ENCODE peak calls at places on chromosomes 12 and 14, in four cellular contexts. J, E, C and P are unnamed samples.

GRCh38 chr12:34407813-34408212 is 385.5 kb downstream of the ALG10 start:
- DNase-seq in J (no peak), E (no peak), C (no peak), P (no peak)

GRCh38 chr12:26080911-26081310 is 43.9 kb downstream of the BHLHE41 start:
- DNase-seq in J (no peak), E (no peak), C (no peak), P (no peak)

GRCh38 chr12:58647495-58647894 is 272.8 kb downstream of the LRIG3 start:
- DNase-seq in J (no peak), E (no peak), C (no peak), P (no peak)

GRCh38 chr14:68975667-68976066 is 3.4 kb downstream of the ACTN1 start:
- DNase-seq in J (no peak), E (no peak), C (no peak), P (no peak)

GRCh38 chr12:67482751-67483661 is 165.5 kb upstream of the DYRK2 start:
- DNase-seq in J (no peak), E (no peak), C (no peak), P (no peak)

GRCh38 chr14:44833376-44833775 is 128.4 kb downstream of the KLHL28 start:
- DNase-seq in J (no peak), E (peak; percentile 3), C (no peak), P (no peak)

GRCh38 chr12:21695896-21696295 is 38.3 kb upstream of the LDHB start:
- DNase-seq in J (no peak), E (no peak), C (no peak), P (no peak)

GRCh38 chr12:130796985-130797686 is 41.9 kb downstream of the STX2 start:
- DNase-seq in J (no peak), E (no peak), C (no peak), P (no peak)

GRCh38 chr12:3019005-3019680 is 58.0 kb upstream of the TSPAN9 start:
- DNase-seq in J (no peak), E (no peak), C (no peak), P (no peak)

GRCh38 chr14:55336691-55337090 is 65.5 kb downstream of the FBXO34 start:
- DNase-seq in J (no peak), E (no peak), C (no peak), P (no peak)

GRCh38 chr14:62301911-62302310 is 539.7 kb downstream of the SNAPC1 start:
- DNase-seq in J (no peak), E (no peak), C (no peak), P (no peak)

GRCh38 chr14:99325591-99325990 is 53.6 kb upstream of the BCL11B start:
- DNase-seq in J (no peak), E (no peak), C (no peak), P (no peak)

GRCh38 chr12:41486718-41487117 is 298.6 kb downstream of the PDZRN4 start:
- DNase-seq in J (no peak), E (no peak), C (no peak), P (no peak)

GRCh38 chr14:81990312-81990761 is 456.7 kb upstream of the SEL1L start:
- DNase-seq in J (peak; percentile 20), E (peak; percentile 6), C (peak; percentile 33), P (no peak)

GRCh38 chr12:12319501-12320322 is 30.3 kb downstream of the MANSC1 start:
- DNase-seq in J (no peak), E (no peak), C (peak; percentile 30), P (no peak)

GRCh38 chr12:99020871-99021270 is 375.8 kb downstream of the APAF1 start:
- DNase-seq in J (no peak), E (no peak), C (no peak), P (no peak)

GRCh38 chr14:93734086-93734822 is 54.0 kb downstream of the PRIMA1 start:
- DNase-seq in J (peak; percentile 97), E (no peak), C (no peak), P (peak; percentile 85)

GRCh38 chr14:100838493-100839440 is 12.8 kb downstream of the MEG3 start:
- DNase-seq in J (no peak), E (no peak), C (no peak), P (no peak)

GRCh38 chr12:24561411-24561871 is 387.5 kb downstream of the BCAT1 start:
- DNase-seq in J (no peak), E (peak; percentile 10), C (no peak), P (no peak)

GRCh38 chr12:49208661-49209060 is 19.8 kb upstream of the TUBA1A start:
- DNase-seq in J (no peak), E (no peak), C (no peak), P (no peak)

GRCh38 chr12:70449074-70449757 is 83.1 kb downstream of the KCNMB4 start:
- DNase-seq in J (no peak), E (peak; percentile 15), C (peak; percentile 20), P (no peak)

GRCh38 chr12:30694412-30694955 is 1.2 kb downstream of the IPO8 start:
- DNase-seq in J (no peak), E (no peak), C (no peak), P (no peak)

GRCh38 chr12:10989107-10989506 is 2.4 kb upstream of the TAS2R50 start:
- DNase-seq in J (no peak), E (no peak), C (no peak), P (no peak)

GRCh38 chr14:59305836-59306555 is 117.5 kb downstream of the DAAM1 start:
- DNase-seq in J (no peak), E (no peak), C (peak; percentile 77), P (no peak)

GRCh38 chr12:114655934-114656697 is 27.9 kb downstream of the TBX3 start:
- DNase-seq in J (no peak), E (peak; percentile 71), C (peak; percentile 98), P (no peak)

GRCh38 chr14:68248481-68249255 is 429.1 kb downstream of the RAD51B start:
- DNase-seq in J (no peak), E (peak; percentile 61), C (peak; percentile 54), P (peak; percentile 65)

GRCh38 chr12:6141048-6141447 is 16.6 kb upstream of the VWF start:
- DNase-seq in J (no peak), E (no peak), C (no peak), P (no peak)

GRCh38 chr14:99207456-99207855 is 64.5 kb downstream of the BCL11B start:
- DNase-seq in J (no peak), E (no peak), C (no peak), P (no peak)

GRCh38 chr14:97781961-97782360 is 984.8 kb downstream of the VRK1 start:
- DNase-seq in J (no peak), E (no peak), C (no peak), P (no peak)

GRCh38 chr14:97788846-97789528 is 991.8 kb downstream of the VRK1 start:
- DNase-seq in J (no peak), E (no peak), C (no peak), P (no peak)

GRCh38 chr14:97788364-97788763 is 991.2 kb downstream of the VRK1 start:
- DNase-seq in J (no peak), E (no peak), C (no peak), P (no peak)

GRCh38 chr14:97783001-97783400 is 985.8 kb downstream of the VRK1 start:
- DNase-seq in J (no peak), E (no peak), C (no peak), P (no peak)

DNA sequence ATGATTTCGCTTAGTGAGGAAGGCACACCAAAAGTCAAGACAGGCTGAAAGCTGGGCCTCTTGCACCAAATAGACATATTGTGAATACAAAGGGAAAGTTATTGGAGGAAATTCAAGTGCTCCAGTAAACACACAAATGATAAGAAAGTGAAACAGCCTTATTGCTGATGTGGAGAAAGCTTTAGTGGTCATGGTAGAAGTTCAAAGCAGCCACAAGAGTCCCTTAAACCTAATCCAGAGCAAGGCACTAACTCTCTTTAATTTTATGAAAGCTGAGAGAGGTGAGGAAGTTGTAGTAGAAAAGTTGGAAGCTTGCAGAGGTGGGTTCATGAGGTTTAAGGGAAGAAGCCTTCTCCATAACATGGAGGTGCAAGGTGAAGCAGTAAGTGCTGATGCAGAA is 988.3 kb downstream of the VRK1 start:
- DNase-seq in J (no peak), E (no peak), C (no peak), P (no peak)
- TF ChIP-seq CHD2 in J (no peak), E (no peak), C (no peak), P (no peak)

DNA sequence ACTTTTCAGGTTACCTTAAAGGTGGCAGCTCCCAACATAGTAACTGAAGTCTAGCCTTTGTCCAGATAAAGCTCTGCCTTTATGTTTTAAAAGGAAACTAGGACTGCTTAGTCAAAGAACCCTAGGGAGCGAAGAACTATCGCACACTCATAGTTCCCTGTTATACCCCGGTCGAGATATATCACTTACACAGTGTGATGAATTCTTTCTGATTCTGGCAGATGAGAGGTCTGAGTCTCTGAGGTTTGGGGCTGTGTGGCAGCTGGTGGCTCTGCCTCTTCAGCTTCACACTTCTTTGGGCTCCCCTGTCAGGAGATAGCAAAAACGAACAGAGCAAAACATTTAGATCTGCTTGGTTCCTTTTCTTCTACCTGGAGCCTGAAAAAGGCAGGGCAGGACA is 17.0 kb downstream of the ACIN1 start:
- DNase-seq in J (no peak), E (no peak), C (no peak), P (no peak)
- TF ChIP-seq JUN in J (no peak), E (no peak), C (no peak), P (no peak)

GRCh38 chr12:94516985-94517384 is 57.3 kb upstream of the CEP83 start:
- DNase-seq in J (no peak), E (no peak), C (peak; percentile 64), P (no peak)
- TF ChIP-seq CHD2 in J (no peak), E (no peak), C (no peak), P (no peak)

DNA sequence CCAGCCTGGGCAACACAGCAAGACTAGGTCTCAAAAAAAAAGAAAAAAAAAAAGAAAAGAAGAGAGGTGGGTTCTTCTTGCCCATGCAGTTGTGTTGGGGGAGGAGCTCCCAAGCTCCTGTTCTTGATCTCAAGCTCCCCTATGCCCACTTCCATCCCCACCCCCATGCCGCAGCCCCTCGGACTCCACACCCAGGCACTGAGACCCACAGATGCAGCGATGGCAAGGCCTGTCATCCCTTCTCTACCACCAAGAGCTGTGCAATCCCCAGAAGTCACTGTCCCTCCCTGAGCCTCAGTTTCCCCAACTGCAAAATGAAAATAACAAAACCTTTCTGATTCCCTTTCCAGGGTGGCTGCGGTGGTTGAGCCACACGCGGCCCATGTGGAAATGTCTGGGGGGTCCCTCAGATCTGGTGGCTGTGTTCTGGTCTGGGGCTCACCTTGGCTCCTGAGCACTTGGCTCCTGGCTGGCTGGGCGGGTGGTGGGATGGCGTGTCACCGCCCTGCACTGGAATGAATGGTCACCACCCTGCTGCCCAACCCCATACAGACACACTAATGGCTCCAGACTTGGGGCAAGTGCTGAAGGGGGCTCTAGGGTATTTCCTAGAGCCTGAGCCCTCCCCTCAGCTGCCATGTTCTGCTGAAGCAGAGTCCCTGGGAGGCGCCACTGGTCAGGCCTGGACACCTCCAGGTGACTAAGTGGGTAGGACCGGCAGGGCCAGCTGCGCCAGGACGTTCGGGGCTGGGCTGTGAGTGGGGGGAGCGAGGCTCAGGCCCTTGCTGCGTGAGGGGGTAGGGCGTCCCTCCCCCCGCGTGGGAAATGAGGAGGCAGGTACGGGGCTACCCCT is 22.5 kb upstream of the KIF26A start:
- DNase-seq in J (no peak), E (no peak), C (no peak), P (peak; percentile 51)
- TF ChIP-seq JUN in J (no peak), E (no peak), C (no peak), P (no peak)

DNA sequence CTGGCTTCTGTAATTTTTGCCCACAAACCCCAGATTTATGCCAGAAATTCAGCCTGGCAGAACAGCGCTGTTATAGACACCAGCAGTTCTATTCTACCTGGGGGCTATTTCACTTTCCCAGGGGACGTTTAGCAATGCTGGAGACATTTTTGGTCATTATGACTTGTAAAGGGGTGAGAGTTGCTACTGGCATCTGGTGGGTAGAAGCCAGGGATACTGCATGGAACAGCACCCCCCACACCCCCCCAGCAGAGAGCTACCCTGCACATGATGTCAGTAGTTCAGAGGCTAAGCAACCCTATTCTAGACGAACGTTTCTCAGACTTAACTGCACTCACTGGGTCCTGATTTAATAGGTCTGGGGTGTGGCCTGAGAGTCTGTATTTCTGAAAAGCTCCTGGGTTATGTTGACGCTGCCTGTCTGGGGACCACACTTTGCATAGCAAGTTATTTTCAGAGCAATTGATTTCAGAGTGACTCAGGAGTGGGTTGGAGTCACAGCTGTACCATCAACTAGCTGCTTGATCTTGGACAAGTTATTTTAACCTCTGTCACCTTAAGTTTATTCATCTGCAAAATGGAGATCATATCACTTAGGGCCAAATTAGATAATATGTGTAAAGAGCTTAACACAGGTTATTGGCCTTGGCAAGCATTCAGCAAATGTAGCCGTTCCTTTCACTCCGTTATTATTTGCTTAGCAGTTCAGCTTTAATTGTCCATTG is 48.5 kb downstream of the CHST11 start:
- DNase-seq in J (no peak), E (no peak), C (no peak), P (no peak)
- TF ChIP-seq CHD2 in J (no peak), E (no peak), C (no peak), P (no peak)